ENCODE peak calls at places on chromosome 20, in four cellular contexts. N is psoas muscle, J is upper lobe of left lung, V is hepatocyte. D is an unnamed sample.

GRCh38 chr20:18628330-18628941 is 40.6 kb downstream of the DTD1 start:
- DNase-seq in N (no peak), J (no peak), V (peak), D (no peak)

GRCh38 chr20:50478162-50479036 is 31.8 kb upstream of the PTPN1 start:
- DNase-seq in J (peak), N (peak), V (peak), D (peak)

GRCh38 chr20:33199026-33199425 is 18.1 kb upstream of the BPIFA3 start:
- DNase-seq in J (no peak), N (no peak), V (no peak), D (no peak)

GRCh38 chr20:51404297-51405060 is 138.0 kb downstream of the NFATC2 start:
- DNase-seq in J (peak), N (no peak), V (no peak), D (peak)

GRCh38 chr20:34579936-34580587 is 21.5 kb downstream of the MAP1LC3A start:
- DNase-seq in V (no peak), J (no peak), N (no peak), D (no peak)

GRCh38 chr20:7375905-7376304 is 564.4 kb downstream of the HAO1 start:
- DNase-seq in V (peak), N (no peak), J (no peak), D (no peak)

GRCh38 chr20:58374906-58375760 is 13.9 kb upstream of the VAPB start:
- DNase-seq in J (no peak), V (peak), N (no peak), D (no peak)

GRCh38 chr20:62069741-62070216 is 4.1 kb upstream of the TAF4 start:
- DNase-seq in J (no peak), N (no peak), V (peak), D (no peak)

GRCh38 chr20:51373713-51374481 is 168.6 kb downstream of the NFATC2 start:
- DNase-seq in N (no peak), V (peak), J (no peak), D (no peak)

GRCh38 chr20:16806886-16807285 is 58.7 kb downstream of the OTOR start:
- DNase-seq in J (no peak), V (no peak), N (no peak), D (no peak)

GRCh38 chr20:38196016-38196415 is 30.9 kb upstream of the TGM2 start:
- DNase-seq in J (no peak), V (no peak), N (no peak), D (no peak)

GRCh38 chr20:23086931-23087411 is 847 bp upstream of the CD93 start:
- DNase-seq in V (no peak), N (peak), J (peak), D (no peak)

GRCh38 chr20:48841861-48842529 is 14.2 kb upstream of the PREX1 start:
- DNase-seq in J (no peak), N (no peak), V (no peak), D (no peak)

GRCh38 chr20:17992847-17993508 is 24.2 kb downstream of the MGME1 start:
- DNase-seq in J (no peak), N (no peak), V (no peak), D (no peak)

GRCh38 chr20:49979030-49979832 is 3.5 kb upstream of the SNAI1 start:
- DNase-seq in N (peak), V (peak), J (peak), D (peak)

GRCh38 chr20:13684566-13685222 is 46.0 kb upstream of the TASP1 start:
- DNase-seq in V (no peak), J (no peak), N (no peak), D (peak)

GRCh38 chr20:63819224-63819917 is 11.7 kb downstream of the ZBTB46 start:
- DNase-seq in V (no peak), J (no peak), N (no peak), D (no peak)

GRCh38 chr20:49880177-49880576 is 35.2 kb downstream of the SPATA2 start:
- DNase-seq in J (no peak), V (no peak), N (no peak), D (no peak)

GRCh38 chr20:25987073-25987927 is 290.6 kb upstream of the ZNF337 start:
- DNase-seq in J (no peak), N (peak), V (peak), D (peak)

GRCh38 chr20:33132858-33133615 is 34.9 kb upstream of the BPIFA2 start:
- DNase-seq in V (no peak), J (no peak), N (no peak), D (no peak)

GRCh38 chr20:45611054-45611453 is 18.5 kb upstream of the WFDC10A start:
- DNase-seq in J (no peak), N (no peak), V (no peak), D (no peak)

GRCh38 chr20:5171790-5172164 is 45.0 kb downstream of the CDS2 start:
- DNase-seq in V (no peak), J (no peak), N (no peak), D (no peak)

GRCh38 chr20:53688085-53688484 is 94.4 kb upstream of the ZNF217 start:
- DNase-seq in N (no peak), J (no peak), V (no peak), D (no peak)

GRCh38 chr20:24337074-24337473 is 132.4 kb upstream of the SYNDIG1 start:
- DNase-seq in N (no peak), J (no peak), V (no peak), D (no peak)

GRCh38 chr20:46468508-46468907 is 44.9 kb downstream of the ZNF334 start:
- DNase-seq in N (no peak), V (no peak), J (no peak), D (no peak)

GRCh38 chr20:51092238-51092822 is 69.4 kb upstream of the KCNG1 start:
- DNase-seq in V (no peak), J (no peak), N (no peak), D (no peak)

GRCh38 chr20:215796-216195 is 11.3 kb upstream of the DEFB129 start:
- DNase-seq in V (no peak), N (no peak), J (no peak), D (no peak)

GRCh38 chr20:17579369-17580039 is 9.6 kb downstream of the DSTN start:
- DNase-seq in V (no peak), J (no peak), N (no peak), D (no peak)

GRCh38 chr20:57638173-57638894 is 18.1 kb upstream of the ZBP1 start:
- DNase-seq in N (no peak), V (peak), J (peak), D (no peak)

GRCh38 chr20:1005452-1006027 is 3.4 kb upstream of the RSPO4 start:
- DNase-seq in N (no peak), J (peak), V (peak), D (no peak)

GRCh38 chr20:21118138-21118537 is 7.7 kb upstream of the KIZ start:
- DNase-seq in V (no peak), N (no peak), J (no peak), D (no peak)

GRCh38 chr20:19735446-19735845 is 22.6 kb upstream of the RIN2 start:
- DNase-seq in V (peak), J (peak), N (peak), D (no peak)

GRCh38 chr20:38130687-38131587 is 34.1 kb downstream of the TGM2 start:
- DNase-seq in N (peak), J (no peak), V (no peak), D (no peak)

GRCh38 chr20:31979713-31980426 is 11.9 kb downstream of the XKR7 start:
- DNase-seq in N (no peak), J (no peak), V (no peak), D (no peak)

GRCh38 chr20:36538026-36538764 is 3.1 kb upstream of the MYL9 start:
- DNase-seq in J (no peak), V (no peak), N (no peak), D (no peak)

GRCh38 chr20:62774076-62774714 is 22.1 kb upstream of the MRGBP start:
- DNase-seq in J (no peak), V (no peak), N (no peak), D (no peak)

GRCh38 chr20:41032243-41032642 is 3.6 kb downstream of the TOP1 start:
- DNase-seq in V (no peak), J (no peak), N (no peak), D (no peak)

GRCh38 chr20:41028359-41029149 is at the start of gene TOP1:
- DNase-seq in J (peak), V (peak), N (peak), D (peak)

GRCh38 chr20:41029150-41029872 is 689 bp downstream of the TOP1 start:
- DNase-seq in J (no peak), N (peak), V (peak), D (peak)

GRCh38 chr20:41030536-41031242 is 2.1 kb downstream of the TOP1 start:
- DNase-seq in N (no peak), J (peak), V (no peak), D (no peak)

DNA sequence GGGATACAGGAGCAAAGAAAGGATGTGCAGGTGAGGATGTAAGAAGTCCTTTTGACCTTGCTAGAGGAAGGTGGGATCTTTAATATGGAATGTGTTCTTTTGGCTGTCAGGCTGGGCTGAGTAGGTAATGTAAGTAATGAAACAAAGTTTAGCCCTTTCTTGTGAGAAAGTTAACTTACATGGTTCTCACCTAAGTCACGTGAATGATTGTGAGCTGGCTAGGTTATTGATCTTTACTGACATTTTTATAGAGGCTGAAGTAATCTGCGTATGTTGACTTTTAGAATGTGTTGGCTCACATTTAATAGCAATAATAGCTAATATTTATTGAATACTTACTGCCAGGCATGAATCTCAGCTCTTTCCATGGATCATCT is 2.6 kb downstream of the TOP1 start:
- DNase-seq in N (no peak), J (no peak), V (no peak), D (no peak)
- TF ChIP-seq CTCF in N (no peak), J (no peak), V (no peak), D (no peak)

DNA sequence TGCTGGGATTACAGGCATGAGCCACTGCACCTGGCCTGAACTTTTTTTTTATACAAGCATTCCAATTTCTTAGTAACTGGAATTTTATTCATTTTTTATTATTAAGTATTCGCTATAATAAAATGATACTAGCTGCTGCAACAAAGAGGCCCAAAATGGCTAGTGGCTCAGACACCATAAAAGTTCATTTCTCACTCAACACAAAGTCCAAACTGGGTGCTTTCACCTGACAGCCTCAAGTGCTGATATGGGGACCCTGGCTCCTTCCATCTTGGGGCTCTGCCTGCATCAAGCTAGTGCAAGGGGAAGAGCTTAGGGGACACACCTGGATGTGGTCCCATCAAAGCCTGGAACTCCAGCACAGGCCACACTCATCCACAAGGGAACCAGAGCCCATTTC is 12.2 kb upstream of the NOP56 start:
- DNase-seq in N (no peak), J (no peak), V (no peak), D (no peak)
- TF ChIP-seq CTCF in N (no peak), J (no peak), V (no peak), D (no peak)

DNA sequence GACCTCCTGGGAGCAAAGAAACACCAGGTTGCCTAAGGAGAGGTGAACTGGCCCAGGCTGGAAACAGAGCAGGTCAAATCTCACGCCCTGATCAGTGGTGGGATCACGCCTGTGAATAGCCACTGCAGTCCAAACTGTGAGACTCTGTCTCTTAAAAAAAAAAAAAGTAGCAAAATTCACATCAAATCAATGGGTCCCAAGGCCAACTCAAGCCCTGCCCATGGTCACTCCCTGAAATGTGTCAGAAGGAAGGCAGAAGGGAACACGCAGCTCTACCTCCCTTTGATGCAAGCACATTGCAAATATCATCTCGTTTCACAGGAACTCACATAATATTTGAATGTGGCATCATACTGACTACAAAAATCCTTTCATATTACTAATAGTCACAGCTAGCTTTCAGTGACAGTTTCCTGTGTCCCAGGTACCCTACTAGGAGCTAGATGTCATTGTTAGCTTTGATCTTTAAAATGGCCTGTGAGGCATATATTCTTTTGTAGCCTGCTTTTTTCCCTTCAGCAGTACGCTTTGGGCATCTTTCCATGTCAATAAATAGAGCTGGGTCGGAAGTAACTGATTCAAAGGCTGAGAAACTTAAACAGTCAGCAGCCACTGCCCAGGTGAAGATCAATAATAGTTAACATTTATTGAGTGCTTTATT is 14.4 kb upstream of the TTPAL start:
- DNase-seq in V (no peak), J (no peak), N (no peak), D (no peak)
- TF ChIP-seq CTCF in V (no peak), J (no peak), N (no peak), D (no peak)

GRCh38 chr20:6185268-6185667 is 62.4 kb upstream of the FERMT1 start:
- DNase-seq in N (no peak), J (no peak), V (peak), D (no peak)
- TF ChIP-seq CTCF in N (no peak), J (no peak), V (peak), D (no peak)

D was measured in activated B cell treated with CpG ODN at 0.5 μM for 24 hours.